ENCODE peak calls at places on chromosomes 7 and 10, in seven cellular contexts. B is prostate gland; K is transverse colon; O is upper lobe of left lung; M is testis; Q is CD8-positive, alpha-beta T cell; L is lower lobe of right lung. C is an unnamed sample. For H3K9me3, the result is how much of the 10 kb centered on the place peaks cover.

GRCh38 chr7:16460789-16461465 is 4.6 kb downstream of the SOSTDC1 start:
- DNase-seq in Q (no peak), B (no peak), O (no peak), K (no peak), M (no peak), L (no peak), C (no peak)

GRCh38 chr7:120259382-120259781 is 13.6 kb upstream of the KCND2 start:
- DNase-seq in O (no peak), Q (no peak), L (no peak), K (no peak), M (no peak), B (no peak), C (no peak)

GRCh38 chr10:71646051-71646450 is 73.5 kb downstream of the C10orf105 start:
- DNase-seq in L (no peak), B (no peak), O (no peak), K (no peak), Q (no peak), M (no peak), C (no peak)

GRCh38 chr10:71211759-71212248 is 566 bp upstream of the UNC5B start:
- DNase-seq in M (no peak), B (no peak), L (no peak), K (no peak), Q (no peak), O (no peak), C (no peak)

GRCh38 chr7:99514050-99514449 is 9.6 kb downstream of the ZKSCAN5 start:
- DNase-seq in Q (no peak), K (no peak), B (no peak), M (no peak), L (no peak), O (no peak), C (no peak)

GRCh38 chr10:75165684-75166622 is 44.6 kb upstream of the VDAC2 start:
- DNase-seq in M (no peak), O (no peak), B (no peak), K (no peak), Q (no peak), L (no peak), C (no peak)

GRCh38 chr7:105198223-105198622 is 184.2 kb downstream of the KMT2E start:
- DNase-seq in Q (no peak), O (no peak), K (no peak), B (no peak), M (no peak), L (no peak), C (no peak)

GRCh38 chr7:17044396-17044795 is 162.6 kb upstream of the AGR3 start:
- DNase-seq in L (no peak), Q (no peak), B (no peak), O (no peak), K (no peak), M (no peak), C (no peak)

GRCh38 chr10:71323407-71323806 is 4.3 kb downstream of the SLC29A3 start:
- DNase-seq in O (no peak), L (no peak), Q (no peak), M (no peak), K (no peak), B (no peak), C (no peak)

GRCh38 chr10:77160679-77161078 is 476.9 kb downstream of the KCNMA1 start:
- DNase-seq in M (no peak), O (no peak), L (no peak), Q (no peak), K (no peak), B (no peak), C (no peak)

GRCh38 chr10:74922921-74923320 is 96.5 kb downstream of the KAT6B start:
- DNase-seq in B (no peak), O (no peak), L (no peak), K (no peak), Q (no peak), M (no peak), C (no peak)

GRCh38 chr10:131726967-131727366 is 173.8 kb upstream of the PPP2R2D start:
- DNase-seq in K (no peak), Q (no peak), B (no peak), O (peak), M (no peak), L (no peak), C (peak)

GRCh38 chr10:30897045-30897444 is 134.6 kb downstream of the ZNF438 start:
- DNase-seq in L (no peak), K (no peak), O (no peak), M (no peak), Q (no peak), B (no peak), C (no peak)

GRCh38 chr7:17806631-17807030 is 133.7 kb downstream of the SNX13 start:
- DNase-seq in M (no peak), O (peak), L (no peak), B (no peak), Q (no peak), K (no peak), C (no peak)

GRCh38 chr7:491958-492713 is 27.5 kb downstream of the PDGFA start:
- DNase-seq in K (no peak), L (peak), B (no peak), M (no peak), O (peak), Q (no peak), C (no peak)

GRCh38 chr7:786472-787255 is 45.6 kb upstream of the SUN1 start:
- DNase-seq in M (peak), O (peak), Q (peak), B (peak), K (peak), L (peak), C (no peak)

GRCh38 chr10:100506596-100507356 is 12.9 kb downstream of the SEC31B start:
- DNase-seq in Q (no peak), M (no peak), L (no peak), K (no peak), O (no peak), B (no peak), C (no peak)

GRCh38 chr7:152341039-152341913 is 94.5 kb downstream of the KMT2C start:
- DNase-seq in M (peak), Q (no peak), B (peak), O (no peak), L (no peak), K (no peak), C (no peak)

GRCh38 chr7:156496491-156497264 is 143.9 kb upstream of the RNF32 start:
- DNase-seq in Q (no peak), L (no peak), M (no peak), B (no peak), K (no peak), O (no peak), C (no peak)

GRCh38 chr10:61662794-61663259 is at the start of gene CABCOCO1:
- DNase-seq in B (peak), M (peak), L (peak), Q (no peak), O (peak), K (peak), C (peak)

GRCh38 chr7:84102213-84102612 is 92.4 kb downstream of the SEMA3A start:
- DNase-seq in L (no peak), B (no peak), O (no peak), M (no peak), K (no peak), Q (no peak), C (no peak)

GRCh38 chr7:21383833-21384220 is 44.1 kb upstream of the SP4 start:
- DNase-seq in M (no peak), B (no peak), K (no peak), O (no peak), Q (no peak), L (no peak), C (no peak)

GRCh38 chr10:98414932-98415709 is at the start of gene PYROXD2:
- DNase-seq in K (peak), B (peak), Q (peak), L (peak), O (peak), M (peak), C (peak)

GRCh38 chr10:31242902-31243301 is 76.1 kb upstream of the ZEB1 start:
- DNase-seq in K (no peak), O (no peak), B (no peak), Q (no peak), L (no peak), M (no peak), C (no peak)

GRCh38 chr10:6928531-6929080 is 348.5 kb upstream of the PRKCQ start:
- DNase-seq in K (no peak), M (no peak), B (no peak), L (no peak), Q (no peak), O (no peak), C (no peak)

GRCh38 chr10:76543655-76544054 is 1094.0 kb downstream of the KCNMA1 start:
- DNase-seq in M (no peak), Q (no peak), K (no peak), L (no peak), B (no peak), O (no peak), C (no peak)

GRCh38 chr7:94367940-94368339 is 26.8 kb upstream of the COL1A2 start:
- DNase-seq in O (no peak), K (no peak), L (no peak), Q (no peak), M (no peak), B (no peak), C (no peak)

GRCh38 chr7:123649956-123650355 is 5.7 kb upstream of the LMOD2 start:
- DNase-seq in Q (no peak), M (no peak), L (no peak), O (no peak), B (no peak), K (no peak), C (no peak)

GRCh38 chr7:4791738-4792536 is 16.5 kb downstream of the AP5Z1 start:
- DNase-seq in Q (peak), L (peak), O (peak), K (peak), M (peak), B (peak), C (no peak)

GRCh38 chr7:28958946-28959417 is 852 bp upstream of the TRIL start:
- DNase-seq in L (no peak), O (no peak), M (no peak), B (peak), Q (no peak), K (no peak), C (no peak)

GRCh38 chr10:96834121-96834520 is 2.0 kb downstream of the LCOR start:
- DNase-seq in K (no peak), Q (no peak), B (no peak), O (no peak), M (no peak), L (no peak), C (no peak)

GRCh38 chr7:73939528-73939927 is 78.6 kb downstream of the TMEM270 start:
- DNase-seq in Q (no peak), L (no peak), K (no peak), O (no peak), M (no peak), B (no peak), C (no peak)
- H3K9me3 ChIP-seq in Q (under half), L (under half), K (under half), O (under half), M (under half), B (under half), C (under half)

GRCh38 chr10:24727811-24728210 is 4.1 kb upstream of the ARHGAP21 start:
- DNase-seq in M (no peak), O (no peak), Q (no peak), L (no peak), B (no peak), K (no peak), C (no peak)
- TF ChIP-seq CTCF in M (no peak), O (no peak), Q (no peak), L (no peak), B (no peak), K (no peak), C (no peak)

GRCh38 chr7:122304996-122305421 is 459 bp upstream of the FEZF1 start:
- DNase-seq in L (no peak), M (no peak), B (no peak), Q (no peak), K (no peak), O (peak), C (no peak)

GRCh38 chr7:122303522-122303970 is 1.0 kb downstream of the FEZF1 start:
- DNase-seq in Q (no peak), B (no peak), L (no peak), M (no peak), K (no peak), O (no peak), C (no peak)

GRCh38 chr7:122305475-122306319 is 1.1 kb upstream of the FEZF1 start:
- DNase-seq in K (no peak), Q (no peak), L (no peak), O (peak), M (peak), B (no peak), C (no peak)

GRCh38 chr7:122303971-122304603 is 463 bp downstream of the FEZF1 start:
- DNase-seq in K (no peak), B (no peak), Q (no peak), L (peak), M (no peak), O (peak), C (no peak)

GRCh38 chr7:122304604-122304975 is at the start of gene FEZF1:
- DNase-seq in O (peak), Q (no peak), B (peak), K (no peak), M (no peak), L (peak), C (no peak)
- H3K9me3 ChIP-seq in O (under half), Q (under half), B (under half), K (under half), M (under half), L (under half), C (under half)

GRCh38 chr10:123204127-123204461 is 49.9 kb downstream of the BUB3 start:
- DNase-seq in Q (no peak), M (no peak), B (no peak), L (no peak), K (no peak), O (no peak), C (no peak)

GRCh38 chr10:123205041-123205440 is 50.8 kb downstream of the BUB3 start:
- DNase-seq in O (no peak), B (no peak), M (no peak), Q (no peak), L (no peak), K (no peak), C (no peak)

GRCh38 chr10:123203393-123204126 is 49.4 kb downstream of the BUB3 start:
- DNase-seq in K (no peak), L (no peak), Q (no peak), O (no peak), M (no peak), B (peak), C (no peak)

GRCh38 chr10:123200510-123200909 is 46.3 kb downstream of the BUB3 start:
- DNase-seq in K (no peak), M (no peak), L (no peak), O (no peak), B (no peak), Q (no peak), C (no peak)

DNA sequence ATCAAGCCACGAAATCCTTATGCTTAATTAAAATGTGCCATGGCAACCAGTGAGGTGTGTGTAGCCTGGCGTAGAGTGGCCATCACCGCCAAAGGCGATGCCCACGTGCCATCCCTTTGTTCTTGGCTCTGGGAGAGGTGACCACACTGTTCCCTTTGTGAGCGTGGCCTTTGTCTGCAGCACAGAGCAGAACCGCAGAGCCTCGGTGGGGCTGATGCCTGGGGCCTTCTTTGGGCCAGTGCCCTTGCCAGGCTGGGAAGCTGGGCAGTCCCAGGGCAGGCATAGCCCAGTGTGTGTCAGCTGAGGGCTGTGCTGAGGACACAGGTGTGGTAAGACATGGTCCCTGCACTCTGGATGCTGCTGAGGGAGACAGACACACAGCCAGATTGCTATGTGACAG is 48.3 kb downstream of the BUB3 start:
- DNase-seq in B (no peak), L (no peak), K (no peak), M (no peak), O (peak), Q (no peak), C (no peak)
- TF ChIP-seq CTCF in B (no peak), L (no peak), K (no peak), M (no peak), O (no peak), Q (no peak), C (no peak)